ENCODE peak calls at places on chromosome 9, in six cellular contexts. S is GM20000; F is CD4-positive, alpha-beta T cell; I is fibroblast of pulmonary artery; W is Peyer's patch; A is lung. K is an unnamed sample.
A peak's percentile ranks its signal among the peaks of the same experiment; 100 is the strongest.

GRCh38 chr9:137502008-137502913 is 43.1 kb upstream of the NSMF start:
- DNase-seq in W (no peak), I (no peak), A (no peak), S (peak; percentile 91), F (no peak), K (no peak)

GRCh38 chr9:13213337-13213736 is 66.2 kb downstream of the MPDZ start:
- DNase-seq in A (no peak), S (no peak), F (no peak), W (no peak), I (peak; percentile 67), K (no peak)

GRCh38 chr9:114002986-114003740 is 74.9 kb downstream of the AMBP start:
- DNase-seq in I (no peak), W (no peak), F (no peak), A (peak; percentile 10), S (no peak), K (peak; percentile 11)

GRCh38 chr9:77819672-77820071 is 171.6 kb upstream of the GNA14 start:
- DNase-seq in F (no peak), A (no peak), W (no peak), I (peak; percentile 67), S (no peak), K (no peak)

GRCh38 chr9:13446935-13447334 is 167.4 kb upstream of the MPDZ start:
- DNase-seq in S (no peak), I (peak; percentile 34), F (no peak), A (no peak), W (no peak), K (no peak)

GRCh38 chr9:87733273-87734054 is 7.5 kb downstream of the CTSL start:
- DNase-seq in W (no peak), S (no peak), A (no peak), F (no peak), I (no peak), K (no peak)

GRCh38 chr9:123763910-123764588 is 165.9 kb downstream of the DENND1A start:
- DNase-seq in I (peak; percentile 36), A (no peak), W (no peak), F (no peak), S (no peak), K (no peak)

GRCh38 chr9:15642369-15642962 is 89.6 kb downstream of the CCDC171 start:
- DNase-seq in F (no peak), A (no peak), S (peak; percentile 39), W (no peak), I (peak; percentile 68), K (no peak)

GRCh38 chr9:133583586-133583985 is 25.6 kb downstream of the FAM163B start:
- DNase-seq in S (no peak), W (no peak), F (no peak), A (no peak), I (no peak), K (no peak)

GRCh38 chr9:89604463-89605180 is at the start of gene GADD45G:
- DNase-seq in S (peak; percentile 88), F (peak; percentile 90), I (peak; percentile 84), W (peak; percentile 88), A (peak; percentile 93), K (peak; percentile 95)

GRCh38 chr9:71094708-71095251 is 26.6 kb downstream of the TRPM3 start:
- DNase-seq in I (no peak), S (no peak), F (no peak), A (no peak), W (no peak), K (no peak)

GRCh38 chr9:100108572-100108971 is 9.5 kb downstream of the INVS start:
- DNase-seq in I (peak; percentile 39), S (no peak), W (no peak), F (no peak), A (no peak), K (no peak)

GRCh38 chr9:112914524-112914923 is 23.8 kb upstream of the SLC46A2 start:
- DNase-seq in A (no peak), S (no peak), W (no peak), I (peak; percentile 22), F (no peak), K (no peak)

GRCh38 chr9:27276182-27277030 is 20.5 kb downstream of the EQTN start:
- DNase-seq in A (no peak), F (no peak), I (peak; percentile 77), W (no peak), S (peak; percentile 54), K (peak; percentile 26)

GRCh38 chr9:91421022-91421765 is 2.4 kb downstream of the NFIL3 start:
- DNase-seq in S (peak; percentile 67), I (peak; percentile 57), F (no peak), W (no peak), A (no peak), K (peak; percentile 43)

GRCh38 chr9:112586600-112587155 is 100.1 kb downstream of the KIAA1958 start:
- DNase-seq in S (no peak), F (no peak), I (no peak), A (peak; percentile 40), W (no peak), K (no peak)

GRCh38 chr9:1804128-1804865 is 210.8 kb upstream of the SMARCA2 start:
- DNase-seq in W (no peak), I (no peak), F (no peak), A (no peak), S (no peak), K (no peak)

GRCh38 chr9:133524146-133524545 is 613 bp downstream of the MYMK start:
- DNase-seq in F (no peak), A (no peak), I (no peak), W (no peak), S (no peak), K (no peak)

GRCh38 chr9:126756876-126757415 is 47.9 kb upstream of the ZBTB43 start:
- DNase-seq in W (no peak), F (no peak), S (no peak), I (no peak), A (no peak), K (no peak)

GRCh38 chr9:115262952-115263351 is 145.0 kb upstream of the TNC start:
- DNase-seq in F (no peak), W (no peak), S (no peak), A (no peak), I (no peak), K (no peak)

GRCh38 chr9:113614843-113615648 is 151.5 kb downstream of the RGS3 start:
- DNase-seq in F (no peak), W (no peak), I (peak; percentile 73), S (peak; percentile 60), A (no peak), K (no peak)

GRCh38 chr9:105661011-105661410 is 1.2 kb upstream of the TAL2 start:
- DNase-seq in I (no peak), A (no peak), W (no peak), S (no peak), F (no peak), K (no peak)

GRCh38 chr9:113398796-113399195 is 2.3 kb downstream of the ALAD start:
- DNase-seq in F (no peak), W (no peak), I (peak; percentile 8), A (no peak), S (no peak), K (no peak)

GRCh38 chr9:137311171-137311970 is 9.3 kb upstream of the NRARP start:
- DNase-seq in I (peak; percentile 26), F (no peak), A (no peak), W (no peak), S (no peak), K (peak; percentile 91)

GRCh38 chr9:135228345-135228982 is 141.0 kb downstream of the OLFM1 start:
- DNase-seq in F (no peak), S (no peak), I (no peak), A (no peak), W (no peak), K (no peak)

GRCh38 chr9:98367371-98367900 is 112.0 kb upstream of the TBC1D2 start:
- DNase-seq in F (no peak), W (no peak), A (no peak), I (peak; percentile 32), S (no peak), K (no peak)

GRCh38 chr9:98362624-98363023 is 107.2 kb upstream of the TBC1D2 start:
- DNase-seq in W (no peak), A (no peak), S (no peak), F (no peak), I (no peak), K (no peak)

GRCh38 chr9:98365724-98366123 is 110.3 kb upstream of the TBC1D2 start:
- DNase-seq in S (no peak), I (no peak), A (no peak), W (no peak), F (no peak), K (no peak)

GRCh38 chr9:98364042-98364441 is 108.6 kb upstream of the TBC1D2 start:
- DNase-seq in I (no peak), A (no peak), F (no peak), S (no peak), W (no peak), K (no peak)

DNA sequence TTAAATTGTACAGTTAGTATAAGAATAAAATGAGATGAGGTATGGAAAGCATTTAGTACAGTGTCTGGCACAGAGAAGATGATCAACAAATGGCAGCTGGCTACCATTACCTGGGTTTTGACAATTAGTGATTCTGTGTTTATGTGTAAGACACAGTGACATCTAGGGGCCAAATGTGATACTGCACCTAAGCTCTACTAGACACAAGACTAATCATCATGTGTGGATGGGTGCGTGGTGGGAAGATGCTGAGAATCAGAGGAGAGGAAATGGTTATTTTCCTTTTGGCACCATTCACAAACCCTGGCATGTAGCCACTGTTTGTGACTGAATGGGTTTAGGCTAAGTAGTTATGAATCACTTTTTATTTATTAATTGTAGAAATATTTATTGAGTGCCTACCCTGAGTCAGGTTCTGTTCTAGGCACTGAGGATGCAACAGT is 109.8 kb upstream of the TBC1D2 start:
- DNase-seq in W (no peak), F (no peak), I (peak; percentile 71), S (no peak), A (no peak), K (peak; percentile 29)
- TF ChIP-seq CTCF in W (no peak), F (no peak), I (peak; percentile 68), S (peak; percentile 11), A (no peak), K (peak; percentile 14)

DNA sequence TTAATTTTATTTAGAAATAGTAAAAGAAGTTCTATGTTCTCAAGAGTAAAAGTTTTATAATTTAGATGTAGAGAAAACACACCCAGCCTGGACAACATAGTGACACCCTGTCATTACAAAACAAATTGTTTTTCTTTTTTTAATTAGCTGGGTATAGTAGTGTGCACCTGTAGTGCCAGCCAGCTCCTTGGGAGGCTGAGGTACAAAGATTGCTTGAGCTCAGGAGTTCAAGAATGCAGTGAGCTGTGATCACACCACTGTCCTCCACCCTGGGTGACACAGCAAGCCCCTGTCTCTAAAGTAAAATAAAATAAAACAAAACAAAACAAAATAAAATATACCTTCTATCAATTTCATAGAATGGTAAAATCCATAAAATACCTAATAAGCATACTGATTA is 1017.8 kb upstream of the DMAC1 start:
- DNase-seq in A (no peak), W (no peak), F (no peak), I (no peak), S (no peak), K (no peak)
- TF ChIP-seq CTCF in A (no peak), W (no peak), F (no peak), I (no peak), S (no peak), K (no peak)

DNA sequence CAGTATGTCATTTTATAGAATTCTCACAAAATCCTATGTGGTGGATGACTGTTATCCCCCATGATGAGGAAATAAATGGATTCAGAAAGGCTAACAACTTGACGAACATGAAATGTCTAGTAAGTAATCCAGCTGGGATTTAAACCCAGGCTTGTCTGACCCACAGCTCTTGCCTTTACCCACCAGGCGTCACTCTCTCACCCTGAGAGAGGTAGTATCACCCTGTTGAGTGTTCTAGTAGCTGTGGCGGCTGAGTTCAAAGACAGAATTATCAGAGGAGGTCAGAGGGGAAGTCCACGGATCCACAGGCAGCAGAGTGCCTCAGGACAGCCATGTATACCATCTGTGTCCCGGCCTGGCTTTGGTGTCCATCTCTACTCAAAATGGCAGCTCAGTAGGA is 113.8 kb downstream of the ZNF462 start:
- DNase-seq in F (no peak), S (no peak), W (no peak), I (no peak), A (no peak), K (no peak)
- TF ChIP-seq CTCF in F (no peak), S (no peak), W (no peak), I (no peak), A (no peak), K (no peak)

GRCh38 chr9:124794902-124795491 is 18.1 kb downstream of the OLFML2A start:
- DNase-seq in W (no peak), A (no peak), I (no peak), S (no peak), F (no peak), K (no peak)
- TF ChIP-seq CTCF in W (peak; percentile 44), A (no peak), I (no peak), S (no peak), F (no peak), K (peak; percentile 22)

K was measured in colonic mucosa.